ENCODE peak calls at places on chromosomes 5 and 9, in six cellular contexts. B is T-helper 1 cell, T is NCI-H146, W is lung, X is NCI-H1417, V is H7. K is an unnamed sample.

GRCh38 chr5:89200899-89201298 is 317.9 kb upstream of the MEF2C start:
- DNase-seq in V (no peak), B (no peak), X (no peak), W (no peak), T (no peak), K (no peak)

GRCh38 chr9:107784235-107784958 is 294.8 kb upstream of the KLF4 start:
- DNase-seq in V (no peak), W (peak), T (no peak), B (no peak), X (no peak), K (no peak)

GRCh38 chr5:168600409-168600808 is 21.2 kb upstream of the PANK3 start:
- DNase-seq in W (no peak), T (no peak), B (no peak), V (peak), X (no peak), K (no peak)

GRCh38 chr5:81590498-81591384 is 160.2 kb downstream of the SSBP2 start:
- DNase-seq in W (no peak), X (no peak), V (peak), T (no peak), B (no peak), K (no peak)

GRCh38 chr5:81755320-81755719 is 4.4 kb upstream of the SSBP2 start:
- DNase-seq in T (no peak), W (peak), V (peak), X (no peak), B (no peak), K (no peak)

GRCh38 chr9:97474373-97474925 is 27.0 kb upstream of the TMOD1 start:
- DNase-seq in B (no peak), W (no peak), V (no peak), X (no peak), T (no peak), K (no peak)

GRCh38 chr9:133621868-133622267 is 12.7 kb upstream of the FAM163B start:
- DNase-seq in W (no peak), T (peak), B (no peak), X (peak), V (no peak), K (no peak)

GRCh38 chr9:20593551-20593950 is 28.7 kb downstream of the MLLT3 start:
- DNase-seq in X (no peak), T (no peak), B (no peak), W (no peak), V (no peak), K (no peak)

GRCh38 chr5:137101544-137101943 is 397.6 kb downstream of the SPOCK1 start:
- DNase-seq in B (no peak), W (no peak), T (no peak), V (no peak), X (no peak), K (no peak)

GRCh38 chr5:175842947-175843793 is 28.2 kb upstream of the CPLX2 start:
- DNase-seq in T (no peak), W (no peak), V (peak), B (no peak), X (no peak), K (no peak)

GRCh38 chr9:137514691-137515337 is 35.4 kb downstream of the PNPLA7 start:
- DNase-seq in T (no peak), X (no peak), W (no peak), B (no peak), V (peak), K (no peak)

GRCh38 chr5:93100976-93101375 is 480.0 kb downstream of the NR2F1-AS1 start:
- DNase-seq in B (no peak), W (no peak), X (no peak), V (no peak), T (no peak), K (no peak)

GRCh38 chr9:137685886-137686420 is 67.1 kb downstream of the EHMT1 start:
- DNase-seq in B (no peak), V (no peak), X (no peak), T (no peak), W (no peak), K (no peak)

GRCh38 chr9:125433461-125434001 is 171.9 kb downstream of the GAPVD1 start:
- DNase-seq in X (no peak), W (no peak), B (no peak), T (no peak), V (peak), K (no peak)

GRCh38 chr5:142246263-142246662 is 78.6 kb downstream of the SPRY4 start:
- DNase-seq in W (no peak), T (peak), B (no peak), V (no peak), X (peak), K (no peak)

GRCh38 chr5:159450417-159450816 is 120.1 kb upstream of the IL12B start:
- DNase-seq in T (no peak), B (no peak), X (no peak), W (no peak), V (no peak), K (no peak)

GRCh38 chr9:20212806-20213205 is 409.5 kb downstream of the MLLT3 start:
- DNase-seq in X (no peak), V (no peak), B (no peak), W (no peak), T (no peak), K (no peak)

GRCh38 chr5:173618927-173619519 is 2.6 kb upstream of the BOD1 start:
- DNase-seq in X (peak), T (peak), B (peak), W (peak), V (peak), K (peak)

GRCh38 chr5:89030781-89031180 is 147.8 kb upstream of the MEF2C start:
- DNase-seq in W (no peak), T (no peak), B (no peak), X (no peak), V (no peak), K (no peak)

K was measured in NCI-H748 treated with DMSO at 0.1 percent for 48 hours.